ENCODE peak calls at places on chromosomes 11 and 22, in five cellular contexts. S is K562, G is GM12878, Z is HepG2, A is SK-N-SH. Q is an unnamed sample.

GRCh38 chr22:50053861-50054260 is 4.2 kb downstream of the TTLL8 start:
- DNase-seq in S (no peak), G (no peak), Z (no peak), A (no peak), Q (no peak)

GRCh38 chr11:61473370-61474025 is 35.1 kb upstream of the LRRC10B start:
- DNase-seq in S (no peak), G (no peak), Z (no peak), A (no peak), Q (no peak)

GRCh38 chr11:45021001-45021400 is 70.3 kb upstream of the TP53I11 start:
- DNase-seq in S (no peak), G (no peak), Z (no peak), A (no peak), Q (no peak)

GRCh38 chr11:76577199-76577920 is 93.2 kb downstream of the LRRC32 start:
- DNase-seq in S (no peak), G (no peak), Z (no peak), A (peak; percentile 88), Q (no peak)

GRCh38 chr11:117930668-117931330 is 1.6 kb upstream of the TMPRSS13 start:
- DNase-seq in S (no peak), G (no peak), Z (no peak), A (no peak), Q (no peak)

GRCh38 chr11:1238767-1239595 is 16.1 kb downstream of the MUC5B start:
- DNase-seq in S (peak; percentile 69), G (no peak), Z (peak; percentile 22), A (no peak), Q (peak; percentile 36)

GRCh38 chr11:65208785-65209710 is 27.3 kb downstream of the CAPN1 start:
- DNase-seq in S (no peak), G (no peak), Z (no peak), A (no peak), Q (no peak)

GRCh38 chr22:18133452-18133851 is 16.5 kb upstream of the USP18 start:
- DNase-seq in S (no peak), G (no peak), Z (no peak), A (no peak), Q (no peak)

GRCh38 chr11:61739966-61740365 is 12.5 kb upstream of the MYRF start:
- DNase-seq in S (no peak), G (no peak), Z (no peak), A (no peak), Q (no peak)

GRCh38 chr11:103844327-103845215 is 191.9 kb upstream of the DDI1 start:
- DNase-seq in S (no peak), G (peak; percentile 30), Z (no peak), A (no peak), Q (no peak)

GRCh38 chr22:48920776-48921241 is 906.9 kb downstream of the BRD1 start:
- DNase-seq in S (no peak), G (no peak), Z (no peak), A (no peak), Q (no peak)

GRCh38 chr11:111926505-111927391 is 8.0 kb downstream of the C11orf52 start:
- DNase-seq in S (peak; percentile 97), G (peak; percentile 84), Z (peak; percentile 93), A (peak; percentile 97), Q (peak; percentile 97)

GRCh38 chr22:44697423-44698179 is 4.4 kb upstream of the PRR5 start:
- DNase-seq in S (peak; percentile 74), G (no peak), Z (peak; percentile 45), A (peak; percentile 91), Q (peak; percentile 84)

GRCh38 chr11:129315781-129316579 is 59.7 kb upstream of the BARX2 start:
- DNase-seq in S (no peak), G (no peak), Z (peak; percentile 45), A (no peak), Q (no peak)

GRCh38 chr22:40400173-40400572 is 29.8 kb downstream of the SGSM3 start:
- DNase-seq in S (no peak), G (peak; percentile 63), Z (no peak), A (no peak), Q (no peak)

GRCh38 chr11:58801974-58802545 is 42.4 kb downstream of the GLYATL2 start:
- DNase-seq in S (no peak), G (no peak), Z (no peak), A (no peak), Q (no peak)

GRCh38 chr11:13278620-13279486 is 1.3 kb downstream of the BMAL1 start:
- DNase-seq in S (no peak), G (no peak), Z (no peak), A (peak; percentile 59), Q (no peak)

GRCh38 chr11:124891390-124891861 is 6.2 kb downstream of the ROBO4 start:
- DNase-seq in S (no peak), G (no peak), Z (no peak), A (peak; percentile 41), Q (no peak)

GRCh38 chr22:24938741-24939341 is 7.7 kb downstream of the LHFPL7 start:
- DNase-seq in S (peak; percentile 42), G (no peak), Z (peak; percentile 49), A (peak; percentile 76), Q (peak; percentile 82)

GRCh38 chr11:128759597-128759996 is 65.7 kb downstream of the FLI1 start:
- DNase-seq in S (no peak), G (no peak), Z (no peak), A (no peak), Q (no peak)

GRCh38 chr22:27129266-27129665 is 471.9 kb downstream of the MIAT start:
- DNase-seq in S (no peak), G (no peak), Z (no peak), A (no peak), Q (no peak)
- TF ChIP-seq FOXM1 in S (no peak), G (no peak), Z (no peak), A (no peak), Q (no peak)

GRCh38 chr11:120186799-120187591 is 23.8 kb upstream of the OAF start:
- DNase-seq in S (no peak), G (peak; percentile 50), Z (peak; percentile 50), A (peak; percentile 64), Q (no peak)
- TF ChIP-seq FOXM1 in S (no peak), G (no peak), Z (no peak), A (no peak), Q (no peak)

DNA sequence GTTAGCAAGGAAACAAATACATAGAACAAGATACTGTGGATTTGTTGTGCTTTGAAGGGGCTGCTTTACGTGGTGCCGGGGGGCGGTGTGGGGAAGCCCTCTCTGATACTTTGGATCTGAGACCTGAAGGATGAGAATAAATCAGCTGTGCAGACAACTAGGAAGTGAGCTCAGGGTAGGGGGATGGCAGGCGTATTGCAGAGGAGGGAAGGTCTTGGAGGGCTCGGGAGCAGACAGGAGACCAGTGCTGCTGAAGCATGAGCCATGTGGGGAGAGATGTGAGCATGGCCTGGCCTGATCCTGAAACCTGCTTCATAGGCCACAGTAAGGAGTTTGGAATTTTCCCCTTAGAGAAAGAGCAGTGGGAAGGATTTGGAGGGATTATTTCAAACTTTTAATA is 33.3 kb downstream of the PPFIBP2 start:
- DNase-seq in S (no peak), G (no peak), Z (no peak), A (no peak), Q (no peak)
- TF ChIP-seq FOXM1 in S (no peak), G (no peak), Z (no peak), A (no peak), Q (no peak)

GRCh38 chr22:46099740-46100139 is 50.6 kb upstream of the PPARA start:
- DNase-seq in S (no peak), G (no peak), Z (no peak), A (no peak), Q (no peak)
- TF ChIP-seq FOXM1 in S (no peak), G (no peak), Z (no peak), A (no peak), Q (no peak)

DNA sequence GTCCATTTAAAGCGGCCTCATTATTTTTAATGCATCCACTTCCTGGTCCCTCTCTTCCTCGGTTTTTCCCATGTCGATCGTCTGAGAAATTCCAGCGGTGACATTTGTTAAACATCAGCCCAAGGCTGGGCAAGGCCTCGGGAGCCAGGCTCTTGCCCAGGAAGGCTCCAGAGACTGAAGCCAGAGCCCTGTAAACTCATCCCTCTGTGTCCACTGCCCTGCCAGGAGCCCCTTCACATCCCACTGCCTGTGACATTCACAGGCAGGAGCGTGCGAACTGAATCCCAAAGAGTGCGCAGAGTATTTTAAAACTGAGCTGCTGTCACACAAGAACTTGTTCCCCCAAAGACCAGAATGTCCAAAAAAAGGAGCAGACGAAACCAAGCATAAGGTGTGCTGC is 56.5 kb upstream of the ANO1 start:
- DNase-seq in S (no peak), G (no peak), Z (no peak), A (no peak), Q (no peak)
- TF ChIP-seq FOXM1 in S (no peak), G (no peak), Z (no peak), A (no peak), Q (no peak)

GRCh38 chr22:22450343-22450839 is 58.2 kb downstream of the ZNF280B start:
- DNase-seq in S (no peak), G (peak; percentile 55), Z (no peak), A (no peak), Q (no peak)
- TF ChIP-seq FOXM1 in S (no peak), G (no peak), Z (no peak), A (no peak), Q (no peak)

Q was measured in HEK293T.